ENCODE peak calls at places on chromosomes 16 and 17, in four cellular contexts. P, O, T and U are unnamed samples.

GRCh38 chr16:81997738-81998137 is 13.5 kb downstream of the SDR42E1 start:
- DNase-seq in P (no peak), O (no peak), T (peak; percentile 68), U (no peak)

GRCh38 chr17:48597775-48598631 is 4.4 kb upstream of the HOXB5 start:
- DNase-seq in P (peak; percentile 23), O (no peak), T (no peak), U (peak; percentile 21)

GRCh38 chr17:65163990-65164495 is 26.9 kb downstream of the RGS9 start:
- DNase-seq in P (no peak), O (no peak), T (peak; percentile 60), U (no peak)

GRCh38 chr17:77494664-77495435 is 354.1 kb downstream of the SEC14L1 start:
- DNase-seq in P (peak; percentile 12), O (no peak), T (peak; percentile 55), U (peak; percentile 20)

GRCh38 chr17:83085103-83085502 is 5.7 kb downstream of the METRNL start:
- DNase-seq in P (no peak), O (no peak), T (no peak), U (no peak)

GRCh38 chr17:27665549-27665948 is 34.6 kb downstream of the LGALS9 start:
- DNase-seq in P (no peak), O (no peak), T (no peak), U (no peak)

GRCh38 chr16:51577621-51578303 is 426.7 kb upstream of the SALL1 start:
- DNase-seq in P (no peak), O (no peak), T (no peak), U (no peak)

GRCh38 chr17:35709874-35710273 is 21.6 kb upstream of the RASL10B start:
- DNase-seq in P (no peak), O (no peak), T (peak; percentile 14), U (no peak)

GRCh38 chr17:59366773-59367656 is 35.6 kb downstream of the YPEL2 start:
- DNase-seq in P (peak; percentile 66), O (no peak), T (no peak), U (no peak)